ENCODE peak calls at places on chromosomes 5 and 9, in ten cellular contexts. K, J, H, C, B, S, A, W, V and P are unnamed samples.

GRCh38 chr5:111229871-111230812 is 6.0 kb downstream of the CAMK4 start:
- DNase-seq in V (no peak), C (no peak), S (no peak), A (no peak), W (no peak), J (no peak), K (no peak), B (no peak), H (no peak), P (no peak)

GRCh38 chr5:34675857-34676256 is 19.7 kb downstream of the RAI14 start:
- DNase-seq in C (no peak), W (no peak), V (no peak), H (no peak), B (no peak), K (no peak), S (no peak), A (no peak), J (no peak), P (no peak)

GRCh38 chr5:170263906-170264305 is 31.1 kb downstream of the C5orf58 start:
- DNase-seq in W (no peak), J (no peak), H (no peak), B (no peak), K (no peak), A (no peak), C (no peak), S (no peak), V (no peak), P (no peak)

GRCh38 chr5:143495823-143496275 is 92.4 kb upstream of the NR3C1 start:
- DNase-seq in S (no peak), W (no peak), V (no peak), A (no peak), C (no peak), B (no peak), J (no peak), K (no peak), H (no peak), P (no peak)

GRCh38 chr5:60207031-60207430 is 313.5 kb upstream of the PDE4D start:
- DNase-seq in S (peak; percentile 21), K (no peak), V (no peak), A (no peak), C (no peak), W (no peak), J (no peak), H (no peak), B (no peak), P (no peak)

GRCh38 chr5:68266457-68266856 is 50.9 kb downstream of the PIK3R1 start:
- DNase-seq in A (no peak), S (no peak), V (no peak), W (no peak), B (no peak), K (no peak), J (no peak), H (no peak), C (no peak), P (no peak)

GRCh38 chr9:79572032-79572890 is 496 bp downstream of the TLE4 start:
- DNase-seq in W (no peak), B (peak; percentile 83), A (peak; percentile 33), C (peak; percentile 50), K (no peak), J (peak; percentile 13), H (peak; percentile 32), V (no peak), S (peak; percentile 11), P (peak; percentile 47)

GRCh38 chr9:94860678-94861588 is 134.4 kb downstream of the AOPEP start:
- DNase-seq in W (no peak), J (no peak), A (no peak), B (peak; percentile 78), C (peak; percentile 35), V (no peak), H (no peak), S (peak; percentile 55), K (peak; percentile 88), P (no peak)

GRCh38 chr5:126000533-126000932 is 422.7 kb upstream of the GRAMD2B start:
- DNase-seq in A (no peak), B (no peak), J (no peak), K (no peak), S (no peak), H (no peak), C (no peak), V (no peak), W (no peak), P (no peak)

GRCh38 chr5:177373806-177374205 is 10.4 kb upstream of the SLC34A1 start:
- DNase-seq in A (no peak), V (no peak), B (no peak), S (no peak), K (no peak), J (no peak), W (no peak), H (no peak), C (no peak), P (no peak)

GRCh38 chr9:90893706-90894105 is 92.1 kb downstream of the SYK start:
- DNase-seq in J (no peak), A (no peak), H (no peak), W (no peak), C (no peak), V (no peak), S (no peak), K (no peak), B (no peak), P (no peak)

GRCh38 chr5:77869115-77869798 is 93.1 kb upstream of the TBCA start:
- DNase-seq in V (no peak), J (no peak), K (no peak), A (no peak), B (no peak), S (no peak), C (no peak), W (no peak), H (no peak), P (no peak)

GRCh38 chr9:77021928-77022782 is 2.7 kb downstream of the FOXB2 start:
- DNase-seq in B (no peak), A (no peak), C (no peak), V (no peak), K (no peak), S (no peak), J (no peak), W (no peak), H (no peak), P (peak; percentile 11)

GRCh38 chr5:163938595-163938994 is 433.2 kb downstream of the MAT2B start:
- DNase-seq in K (no peak), W (no peak), J (no peak), B (peak; percentile 6), S (no peak), H (no peak), C (no peak), A (no peak), V (no peak), P (no peak)

GRCh38 chr5:64147849-64148441 is 17.7 kb upstream of the RNF180 start:
- DNase-seq in C (no peak), J (peak; percentile 59), B (no peak), S (peak; percentile 12), W (no peak), H (peak; percentile 74), V (peak; percentile 8), K (no peak), A (peak; percentile 5), P (peak; percentile 51)

GRCh38 chr9:89377411-89377810 is 59.1 kb downstream of the SECISBP2 start:
- DNase-seq in S (no peak), A (no peak), V (no peak), C (no peak), B (peak; percentile 38), H (no peak), J (no peak), K (no peak), W (no peak), P (no peak)

GRCh38 chr9:137320555-137321384 is 18.7 kb upstream of the NRARP start:
- DNase-seq in B (peak; percentile 65), A (no peak), V (peak; percentile 64), W (no peak), C (peak; percentile 9), K (no peak), J (no peak), S (peak; percentile 66), H (no peak), P (no peak)

GRCh38 chr9:9893837-9894236 is 719.0 kb downstream of the PTPRD start:
- DNase-seq in A (no peak), B (no peak), V (no peak), H (no peak), W (no peak), S (no peak), K (no peak), C (no peak), J (peak; percentile 6), P (no peak)

GRCh38 chr5:6578676-6579343 is 54.0 kb downstream of the NSUN2 start:
- DNase-seq in A (no peak), J (no peak), V (no peak), C (no peak), B (no peak), H (no peak), S (no peak), K (no peak), W (no peak), P (no peak)

GRCh38 chr5:174192901-174193300 is 147.4 kb downstream of the NSG2 start:
- DNase-seq in W (no peak), K (no peak), J (no peak), C (no peak), V (no peak), S (no peak), A (no peak), H (no peak), B (no peak), P (no peak)

GRCh38 chr5:14193496-14193895 is 50.4 kb downstream of the TRIO start:
- DNase-seq in A (no peak), K (no peak), W (no peak), H (no peak), B (no peak), S (no peak), C (no peak), V (no peak), J (no peak), P (no peak)

GRCh38 chr5:43619911-43620310 is 16.9 kb downstream of the NNT start:
- DNase-seq in A (no peak), H (no peak), J (no peak), C (no peak), W (no peak), B (no peak), S (no peak), K (no peak), V (no peak), P (no peak)

GRCh38 chr5:73412597-73412988 is 36.0 kb downstream of the FOXD1 start:
- DNase-seq in S (no peak), B (no peak), H (no peak), J (no peak), A (no peak), W (no peak), V (no peak), K (no peak), C (no peak), P (no peak)

GRCh38 chr5:29161399-29161798 is 2032.1 kb upstream of the CDH6 start:
- DNase-seq in A (no peak), W (no peak), C (no peak), K (no peak), B (no peak), S (no peak), J (no peak), H (no peak), V (no peak), P (no peak)

GRCh38 chr5:14268236-14268701 is 125.1 kb downstream of the TRIO start:
- DNase-seq in A (no peak), J (peak; percentile 71), H (no peak), K (peak; percentile 83), C (no peak), W (no peak), B (no peak), V (peak; percentile 54), S (no peak), P (no peak)

GRCh38 chr9:129069128-129069824 is 11.6 kb upstream of the DOLPP1 start:
- DNase-seq in J (no peak), W (peak; percentile 44), A (no peak), K (no peak), B (peak; percentile 96), H (peak; percentile 42), S (no peak), C (peak; percentile 35), V (no peak), P (no peak)

GRCh38 chr9:118446962-118447490 is 742.8 kb downstream of the TLR4 start:
- DNase-seq in V (no peak), S (no peak), H (no peak), W (no peak), B (no peak), K (no peak), C (no peak), A (no peak), J (no peak), P (no peak)

GRCh38 chr9:114004221-114004716 is 73.8 kb downstream of the AMBP start:
- DNase-seq in W (peak; percentile 43), B (no peak), K (no peak), H (peak; percentile 35), V (no peak), C (no peak), A (no peak), J (no peak), S (no peak), P (no peak)